ENCODE peak calls at places on chromosome 16, in four cellular contexts. One of them, this sample, is unnamed.
A peak's percentile ranks its signal among the peaks of the same experiment; 100 is the strongest.

GRCh38 chr16:86319871-86320270 is 190.5 kb upstream of the FOXF1 start:
- DNase-seq in stomach: no peak
- DNase-seq in IMR-90: peak; percentile 38
- DNase-seq in ovary: no peak
- DNase-seq in this sample: no peak

GRCh38 chr16:86346034-86346433 is 164.3 kb upstream of the FOXF1 start:
- DNase-seq in stomach: no peak
- DNase-seq in IMR-90: no peak
- DNase-seq in ovary: no peak
- DNase-seq in this sample: no peak

GRCh38 chr16:11727945-11728543 is 14.6 kb downstream of the TXNDC11 start:
- DNase-seq in stomach: no peak
- DNase-seq in ovary: no peak
- DNase-seq in IMR-90: no peak
- DNase-seq in this sample: no peak

GRCh38 chr16:88274847-88275246 is 107.9 kb upstream of the ZNF469 start:
- DNase-seq in IMR-90: peak; percentile 23
- DNase-seq in stomach: no peak
- DNase-seq in ovary: peak; percentile 31
- DNase-seq in this sample: no peak

GRCh38 chr16:61862221-61862620 is 174.0 kb downstream of the CDH8 start:
- DNase-seq in ovary: no peak
- DNase-seq in IMR-90: no peak
- DNase-seq in stomach: no peak
- DNase-seq in this sample: no peak

GRCh38 chr16:57964157-57964700 is 6.7 kb downstream of the CNGB1 start:
- DNase-seq in stomach: no peak
- DNase-seq in ovary: no peak
- DNase-seq in IMR-90: no peak
- DNase-seq in this sample: no peak

GRCh38 chr16:85010931-85011845 is at the start of gene ZDHHC7:
- DNase-seq in stomach: peak; percentile 86
- DNase-seq in IMR-90: peak; percentile 84
- DNase-seq in ovary: peak; percentile 92
- DNase-seq in this sample: peak; percentile 82

GRCh38 chr16:21656795-21657768 is 4.7 kb upstream of the IGSF6 start:
- DNase-seq in ovary: no peak
- DNase-seq in stomach: no peak
- DNase-seq in IMR-90: peak; percentile 67
- DNase-seq in this sample: no peak

GRCh38 chr16:57720142-57720575 is 15.4 kb upstream of the KATNB1 start:
- DNase-seq in stomach: peak; percentile 81
- DNase-seq in IMR-90: peak; percentile 50
- DNase-seq in ovary: no peak
- DNase-seq in this sample: peak; percentile 51

GRCh38 chr16:19520861-19521331 is 1.0 kb downstream of the GDE1 start:
- DNase-seq in ovary: no peak
- DNase-seq in stomach: peak; percentile 34
- DNase-seq in IMR-90: peak; percentile 54
- DNase-seq in this sample: no peak

GRCh38 chr16:28064150-28064549 is 636 bp upstream of the GSG1L start:
- DNase-seq in stomach: no peak
- DNase-seq in IMR-90: no peak
- DNase-seq in ovary: no peak
- DNase-seq in this sample: no peak

GRCh38 chr16:28062261-28063046 is 1.1 kb downstream of the GSG1L start:
- DNase-seq in IMR-90: no peak
- DNase-seq in stomach: no peak
- DNase-seq in ovary: no peak
- DNase-seq in this sample: no peak

GRCh38 chr16:28064706-28065249 is 1.3 kb upstream of the GSG1L start:
- DNase-seq in stomach: no peak
- DNase-seq in ovary: no peak
- DNase-seq in IMR-90: no peak
- DNase-seq in this sample: no peak

GRCh38 chr16:28063047-28063521 is 430 bp downstream of the GSG1L start:
- DNase-seq in ovary: no peak
- DNase-seq in stomach: no peak
- DNase-seq in IMR-90: peak; percentile 10
- DNase-seq in this sample: no peak

DNA sequence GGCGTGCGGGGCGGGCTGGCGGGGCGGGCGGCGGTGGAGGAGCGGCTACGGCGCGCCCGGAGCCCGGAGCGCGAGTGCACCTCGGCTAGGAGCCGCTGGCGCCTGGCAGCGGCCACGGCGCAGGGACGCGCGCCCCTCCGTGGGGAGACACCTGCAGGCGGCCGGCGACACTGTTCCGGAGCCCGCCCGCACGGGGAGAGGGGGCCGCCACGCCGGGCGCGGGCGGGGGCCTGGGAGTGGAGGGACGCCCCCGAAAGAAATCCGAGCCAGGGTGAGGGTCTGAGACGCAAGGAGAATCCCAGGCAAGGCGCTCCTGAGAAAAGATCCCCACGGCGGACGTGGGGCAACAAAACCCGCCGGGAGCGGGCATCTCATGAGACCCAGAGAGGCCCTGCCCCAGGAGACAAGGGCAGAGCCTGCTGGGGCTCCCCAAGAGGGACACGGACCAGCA is at the start of gene GSG1L:
- DNase-seq in ovary: no peak
- DNase-seq in stomach: no peak
- DNase-seq in IMR-90: no peak
- DNase-seq in this sample: no peak
- TF ChIP-seq CTCF in ovary: no peak
- TF ChIP-seq CTCF in stomach: no peak
- TF ChIP-seq CTCF in IMR-90: peak; percentile 14
- TF ChIP-seq CTCF in this sample: no peak

GRCh38 chr16:15642557-15643452 is at the start of gene MARF1:
- DNase-seq in IMR-90: peak; percentile 90
- DNase-seq in stomach: peak; percentile 99
- DNase-seq in ovary: peak; percentile 100
- DNase-seq in this sample: peak; percentile 98

GRCh38 chr16:15644306-15644961 is 1.5 kb upstream of the MARF1 start:
- DNase-seq in IMR-90: no peak
- DNase-seq in stomach: no peak
- DNase-seq in ovary: no peak
- DNase-seq in this sample: peak; percentile 81

GRCh38 chr16:15643453-15644305 is 725 bp upstream of the MARF1 start:
- DNase-seq in stomach: no peak
- DNase-seq in IMR-90: peak; percentile 59
- DNase-seq in ovary: peak; percentile 44
- DNase-seq in this sample: peak; percentile 11

GRCh38 chr16:15640966-15641365 is 2.0 kb downstream of the MARF1 start:
- DNase-seq in IMR-90: no peak
- DNase-seq in stomach: no peak
- DNase-seq in ovary: no peak
- DNase-seq in this sample: no peak

DNA sequence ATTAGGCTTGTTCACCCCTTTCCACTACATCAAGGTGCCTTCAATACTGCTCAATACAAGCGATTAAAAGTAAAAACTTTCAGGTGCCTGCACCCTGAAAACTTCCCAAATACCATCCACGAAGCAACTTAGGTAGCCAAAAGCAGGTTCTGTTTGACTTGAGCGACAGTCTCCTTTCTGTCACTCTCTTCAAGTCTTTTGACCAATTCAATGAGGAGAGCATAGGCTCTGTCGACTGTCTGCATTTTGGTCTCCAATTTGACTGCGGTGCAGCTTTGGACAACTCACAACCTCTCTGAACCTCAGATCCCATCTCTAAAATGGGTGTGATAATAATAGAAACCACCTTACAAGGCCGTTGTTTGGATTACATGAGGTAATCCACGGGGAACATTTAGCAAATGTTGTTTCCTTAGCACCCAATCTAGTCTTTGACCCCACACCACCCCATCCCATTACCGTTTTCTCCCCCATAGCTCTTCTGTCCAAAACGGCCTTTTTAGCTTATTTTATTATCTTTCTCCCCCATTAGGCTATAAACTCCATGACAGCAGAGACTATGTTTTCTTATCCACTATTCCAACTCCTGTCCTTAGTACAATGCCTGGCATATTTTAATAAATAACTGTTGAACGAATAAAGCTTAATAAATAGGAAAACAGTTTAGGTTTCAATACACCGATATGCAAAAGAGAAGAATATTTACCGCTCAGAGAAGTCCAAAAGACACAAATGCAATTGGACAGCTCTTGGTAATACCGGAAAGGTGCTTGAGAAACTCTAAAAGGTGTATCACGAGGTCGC is 999 bp downstream of the MARF1 start:
- DNase-seq in IMR-90: no peak
- DNase-seq in stomach: no peak
- DNase-seq in ovary: no peak
- DNase-seq in this sample: no peak
- TF ChIP-seq POLR2A in IMR-90: no peak
- TF ChIP-seq POLR2A in stomach: no peak
- TF ChIP-seq POLR2A in ovary: no peak
- TF ChIP-seq POLR2A in this sample: no peak

GRCh38 chr16:67336646-67337045 is 10.0 kb downstream of the LRRC36 start:
- DNase-seq in ovary: no peak
- DNase-seq in stomach: no peak
- DNase-seq in IMR-90: no peak
- DNase-seq in this sample: no peak

GRCh38 chr16:67341250-67341649 is 14.6 kb downstream of the LRRC36 start:
- DNase-seq in stomach: no peak
- DNase-seq in ovary: no peak
- DNase-seq in IMR-90: no peak
- DNase-seq in this sample: no peak

GRCh38 chr16:67336111-67336510 is 9.5 kb downstream of the LRRC36 start:
- DNase-seq in ovary: no peak
- DNase-seq in stomach: no peak
- DNase-seq in IMR-90: no peak
- DNase-seq in this sample: no peak

GRCh38 chr16:67342616-67343015 is 16.0 kb downstream of the LRRC36 start:
- DNase-seq in stomach: no peak
- DNase-seq in ovary: no peak
- DNase-seq in IMR-90: no peak
- DNase-seq in this sample: no peak

GRCh38 chr16:67339453-67339852 is 12.8 kb downstream of the LRRC36 start:
- DNase-seq in IMR-90: peak; percentile 60
- DNase-seq in stomach: no peak
- DNase-seq in ovary: no peak
- DNase-seq in this sample: no peak
- TF ChIP-seq CTCF in IMR-90: peak; percentile 52
- TF ChIP-seq CTCF in stomach: no peak
- TF ChIP-seq CTCF in ovary: no peak
- TF ChIP-seq CTCF in this sample: no peak

DNA sequence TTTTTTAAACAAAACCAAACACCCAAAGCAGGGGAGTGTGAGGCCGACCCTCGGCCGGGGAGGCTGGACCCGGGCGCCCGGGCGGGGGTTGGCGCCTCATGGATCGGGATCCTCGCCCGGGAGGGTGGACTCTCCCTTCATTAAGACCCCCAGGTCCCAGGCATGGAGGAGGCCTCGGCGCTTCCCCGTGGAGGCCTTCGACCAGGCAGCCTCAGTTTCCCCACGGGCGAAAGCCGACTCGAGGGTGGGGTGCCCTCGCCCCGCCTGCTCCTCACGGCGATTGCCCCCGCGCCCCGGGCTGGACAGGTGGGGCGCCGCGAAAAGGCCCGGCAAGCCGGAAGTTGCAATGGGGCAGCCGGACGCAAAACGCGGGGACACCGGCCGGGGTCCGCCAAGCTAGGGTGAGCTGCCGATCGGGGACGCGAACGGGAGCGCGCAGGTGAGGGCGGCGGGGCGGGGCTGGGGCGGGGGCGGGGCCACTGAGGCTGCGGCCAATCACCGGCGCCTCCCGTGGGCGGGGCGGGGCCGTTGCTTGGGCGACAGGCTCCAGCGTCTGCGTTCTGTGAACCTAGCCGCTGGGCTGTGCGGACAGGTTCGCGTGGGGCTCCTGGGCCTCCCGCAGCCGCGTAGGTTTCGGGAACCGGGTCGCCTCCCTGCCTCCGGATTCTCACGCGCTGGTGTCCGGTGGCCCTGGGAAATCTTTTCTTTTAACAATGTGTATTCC is 6.0 kb upstream of the ZNF205 start:
- DNase-seq in stomach: peak; percentile 95
- DNase-seq in ovary: peak; percentile 96
- DNase-seq in IMR-90: peak; percentile 89
- DNase-seq in this sample: peak; percentile 93
- TF ChIP-seq POLR2A in stomach: no peak
- TF ChIP-seq POLR2A in ovary: no peak
- TF ChIP-seq POLR2A in IMR-90: peak; percentile 12
- TF ChIP-seq POLR2A in this sample: peak; percentile 70